ENCODE peak calls at places on chromosomes 4 and X, in ten cellular contexts. One of them, this sample, is unnamed.
A peak's percentile ranks its signal among the peaks of the same experiment; 100 is the strongest.

GRCh38 chr4:4182835-4183568 is 43.7 kb downstream of the OTOP1 start:
- DNase-seq in stimulated activated CD8-positive, alpha-beta memory T cell treated with anti-CD3 and anti-CD28 coated beads, Interleukin-4, amount 100 ng/mL, for 4 hours: no peak
- DNase-seq in MM.1S: peak; percentile 48
- DNase-seq in stimulated activated CD4-positive, alpha-beta T cell treated with anti-CD3 and anti-CD28 coated beads, Interleukin-15, amount 100 ng/mL, for 1 hour: no peak
- DNase-seq in KBM-7: peak; percentile 34
- DNase-seq in GM20000: peak; percentile 31
- DNase-seq in T-helper 9 cell: no peak
- DNase-seq in NAMALWA: peak; percentile 47
- DNase-seq in KG1: peak; percentile 6
- DNase-seq in psoas muscle: no peak
- DNase-seq in this sample: peak; percentile 0

GRCh38 chr4:145511913-145512522 is 30.4 kb downstream of the SMAD1 start:
- DNase-seq in stimulated activated CD8-positive, alpha-beta memory T cell treated with anti-CD3 and anti-CD28 coated beads, Interleukin-4, amount 100 ng/mL, for 4 hours: no peak
- DNase-seq in MM.1S: peak; percentile 20
- DNase-seq in stimulated activated CD4-positive, alpha-beta T cell treated with anti-CD3 and anti-CD28 coated beads, Interleukin-15, amount 100 ng/mL, for 1 hour: no peak
- DNase-seq in KBM-7: no peak
- DNase-seq in GM20000: no peak
- DNase-seq in T-helper 9 cell: no peak
- DNase-seq in NAMALWA: peak; percentile 60
- DNase-seq in KG1: no peak
- DNase-seq in psoas muscle: no peak
- DNase-seq in this sample: no peak

GRCh38 chrX:138763761-138764160 is 52.2 kb upstream of the FGF13 start:
- DNase-seq in stimulated activated CD8-positive, alpha-beta memory T cell treated with anti-CD3 and anti-CD28 coated beads, Interleukin-4, amount 100 ng/mL, for 4 hours: no peak
- DNase-seq in MM.1S: no peak
- DNase-seq in stimulated activated CD4-positive, alpha-beta T cell treated with anti-CD3 and anti-CD28 coated beads, Interleukin-15, amount 100 ng/mL, for 1 hour: no peak
- DNase-seq in KBM-7: no peak
- DNase-seq in GM20000: no peak
- DNase-seq in T-helper 9 cell: no peak
- DNase-seq in NAMALWA: no peak
- DNase-seq in KG1: no peak
- DNase-seq in psoas muscle: no peak
- DNase-seq in this sample: no peak

GRCh38 chrX:44020693-44021092 is 47.5 kb upstream of the NDP start:
- DNase-seq in stimulated activated CD8-positive, alpha-beta memory T cell treated with anti-CD3 and anti-CD28 coated beads, Interleukin-4, amount 100 ng/mL, for 4 hours: no peak
- DNase-seq in MM.1S: no peak
- DNase-seq in stimulated activated CD4-positive, alpha-beta T cell treated with anti-CD3 and anti-CD28 coated beads, Interleukin-15, amount 100 ng/mL, for 1 hour: no peak
- DNase-seq in KBM-7: no peak
- DNase-seq in GM20000: no peak
- DNase-seq in T-helper 9 cell: no peak
- DNase-seq in NAMALWA: no peak
- DNase-seq in KG1: no peak
- DNase-seq in psoas muscle: no peak
- DNase-seq in this sample: no peak

GRCh38 chrX:133910539-133910938 is 74.9 kb downstream of the GPC3 start:
- DNase-seq in stimulated activated CD8-positive, alpha-beta memory T cell treated with anti-CD3 and anti-CD28 coated beads, Interleukin-4, amount 100 ng/mL, for 4 hours: no peak
- DNase-seq in MM.1S: no peak
- DNase-seq in stimulated activated CD4-positive, alpha-beta T cell treated with anti-CD3 and anti-CD28 coated beads, Interleukin-15, amount 100 ng/mL, for 1 hour: no peak
- DNase-seq in KBM-7: no peak
- DNase-seq in GM20000: no peak
- DNase-seq in T-helper 9 cell: no peak
- DNase-seq in NAMALWA: no peak
- DNase-seq in KG1: no peak
- DNase-seq in psoas muscle: no peak
- DNase-seq in this sample: no peak

GRCh38 chr4:122639181-122639580 is 18.3 kb upstream of the IL21 start:
- DNase-seq in stimulated activated CD8-positive, alpha-beta memory T cell treated with anti-CD3 and anti-CD28 coated beads, Interleukin-4, amount 100 ng/mL, for 4 hours: no peak
- DNase-seq in MM.1S: peak; percentile 18
- DNase-seq in stimulated activated CD4-positive, alpha-beta T cell treated with anti-CD3 and anti-CD28 coated beads, Interleukin-15, amount 100 ng/mL, for 1 hour: no peak
- DNase-seq in KBM-7: no peak
- DNase-seq in GM20000: no peak
- DNase-seq in T-helper 9 cell: no peak
- DNase-seq in NAMALWA: no peak
- DNase-seq in KG1: no peak
- DNase-seq in psoas muscle: no peak
- DNase-seq in this sample: no peak

GRCh38 chr4:108484187-108484586 is 136.2 kb upstream of the RPL34 start:
- DNase-seq in stimulated activated CD8-positive, alpha-beta memory T cell treated with anti-CD3 and anti-CD28 coated beads, Interleukin-4, amount 100 ng/mL, for 4 hours: no peak
- DNase-seq in MM.1S: no peak
- DNase-seq in stimulated activated CD4-positive, alpha-beta T cell treated with anti-CD3 and anti-CD28 coated beads, Interleukin-15, amount 100 ng/mL, for 1 hour: no peak
- DNase-seq in KBM-7: no peak
- DNase-seq in GM20000: no peak
- DNase-seq in T-helper 9 cell: no peak
- DNase-seq in NAMALWA: no peak
- DNase-seq in KG1: no peak
- DNase-seq in psoas muscle: no peak
- DNase-seq in this sample: no peak

GRCh38 chrX:24423960-24424359 is 41.1 kb upstream of the PDK3 start:
- DNase-seq in stimulated activated CD8-positive, alpha-beta memory T cell treated with anti-CD3 and anti-CD28 coated beads, Interleukin-4, amount 100 ng/mL, for 4 hours: no peak
- DNase-seq in MM.1S: no peak
- DNase-seq in stimulated activated CD4-positive, alpha-beta T cell treated with anti-CD3 and anti-CD28 coated beads, Interleukin-15, amount 100 ng/mL, for 1 hour: no peak
- DNase-seq in KBM-7: no peak
- DNase-seq in GM20000: no peak
- DNase-seq in T-helper 9 cell: no peak
- DNase-seq in NAMALWA: no peak
- DNase-seq in KG1: no peak
- DNase-seq in psoas muscle: no peak
- DNase-seq in this sample: no peak

GRCh38 chr4:56146956-56147355 is 198.2 kb downstream of the CEP135 start:
- DNase-seq in stimulated activated CD8-positive, alpha-beta memory T cell treated with anti-CD3 and anti-CD28 coated beads, Interleukin-4, amount 100 ng/mL, for 4 hours: no peak
- DNase-seq in MM.1S: no peak
- DNase-seq in stimulated activated CD4-positive, alpha-beta T cell treated with anti-CD3 and anti-CD28 coated beads, Interleukin-15, amount 100 ng/mL, for 1 hour: no peak
- DNase-seq in KBM-7: no peak
- DNase-seq in GM20000: no peak
- DNase-seq in T-helper 9 cell: no peak
- DNase-seq in NAMALWA: no peak
- DNase-seq in KG1: no peak
- DNase-seq in psoas muscle: no peak
- DNase-seq in this sample: no peak

GRCh38 chr4:28443371-28443770 is 1582.7 kb downstream of the STIM2 start:
- DNase-seq in stimulated activated CD8-positive, alpha-beta memory T cell treated with anti-CD3 and anti-CD28 coated beads, Interleukin-4, amount 100 ng/mL, for 4 hours: no peak
- DNase-seq in MM.1S: no peak
- DNase-seq in stimulated activated CD4-positive, alpha-beta T cell treated with anti-CD3 and anti-CD28 coated beads, Interleukin-15, amount 100 ng/mL, for 1 hour: no peak
- DNase-seq in KBM-7: no peak
- DNase-seq in GM20000: no peak
- DNase-seq in T-helper 9 cell: no peak
- DNase-seq in NAMALWA: no peak
- DNase-seq in KG1: no peak
- DNase-seq in psoas muscle: no peak
- DNase-seq in this sample: no peak

GRCh38 chr4:46123872-46124755 is at the start of gene GABRG1:
- DNase-seq in stimulated activated CD8-positive, alpha-beta memory T cell treated with anti-CD3 and anti-CD28 coated beads, Interleukin-4, amount 100 ng/mL, for 4 hours: no peak
- DNase-seq in MM.1S: no peak
- DNase-seq in stimulated activated CD4-positive, alpha-beta T cell treated with anti-CD3 and anti-CD28 coated beads, Interleukin-15, amount 100 ng/mL, for 1 hour: no peak
- DNase-seq in KBM-7: no peak
- DNase-seq in GM20000: no peak
- DNase-seq in T-helper 9 cell: no peak
- DNase-seq in NAMALWA: no peak
- DNase-seq in KG1: no peak
- DNase-seq in psoas muscle: no peak
- DNase-seq in this sample: no peak

GRCh38 chr4:164350086-164350485 is 403.8 kb upstream of the SMIM31 start:
- DNase-seq in stimulated activated CD8-positive, alpha-beta memory T cell treated with anti-CD3 and anti-CD28 coated beads, Interleukin-4, amount 100 ng/mL, for 4 hours: no peak
- DNase-seq in MM.1S: no peak
- DNase-seq in stimulated activated CD4-positive, alpha-beta T cell treated with anti-CD3 and anti-CD28 coated beads, Interleukin-15, amount 100 ng/mL, for 1 hour: no peak
- DNase-seq in KBM-7: no peak
- DNase-seq in GM20000: no peak
- DNase-seq in T-helper 9 cell: no peak
- DNase-seq in NAMALWA: no peak
- DNase-seq in KG1: no peak
- DNase-seq in psoas muscle: no peak
- DNase-seq in this sample: no peak

GRCh38 chrX:68934421-68934820 is 105.6 kb downstream of the EFNB1 start:
- DNase-seq in stimulated activated CD8-positive, alpha-beta memory T cell treated with anti-CD3 and anti-CD28 coated beads, Interleukin-4, amount 100 ng/mL, for 4 hours: no peak
- DNase-seq in MM.1S: no peak
- DNase-seq in stimulated activated CD4-positive, alpha-beta T cell treated with anti-CD3 and anti-CD28 coated beads, Interleukin-15, amount 100 ng/mL, for 1 hour: no peak
- DNase-seq in KBM-7: no peak
- DNase-seq in GM20000: no peak
- DNase-seq in T-helper 9 cell: no peak
- DNase-seq in NAMALWA: no peak
- DNase-seq in KG1: no peak
- DNase-seq in psoas muscle: no peak
- DNase-seq in this sample: no peak

GRCh38 chr4:154234576-154234975 is 257.0 kb downstream of the DCHS2 start:
- DNase-seq in stimulated activated CD8-positive, alpha-beta memory T cell treated with anti-CD3 and anti-CD28 coated beads, Interleukin-4, amount 100 ng/mL, for 4 hours: no peak
- DNase-seq in MM.1S: no peak
- DNase-seq in stimulated activated CD4-positive, alpha-beta T cell treated with anti-CD3 and anti-CD28 coated beads, Interleukin-15, amount 100 ng/mL, for 1 hour: no peak
- DNase-seq in KBM-7: no peak
- DNase-seq in GM20000: no peak
- DNase-seq in T-helper 9 cell: no peak
- DNase-seq in NAMALWA: no peak
- DNase-seq in KG1: no peak
- DNase-seq in psoas muscle: no peak
- DNase-seq in this sample: no peak

GRCh38 chrX:86946569-86946968 is 571.0 kb upstream of the KLHL4 start:
- DNase-seq in stimulated activated CD8-positive, alpha-beta memory T cell treated with anti-CD3 and anti-CD28 coated beads, Interleukin-4, amount 100 ng/mL, for 4 hours: no peak
- DNase-seq in MM.1S: peak; percentile 57
- DNase-seq in stimulated activated CD4-positive, alpha-beta T cell treated with anti-CD3 and anti-CD28 coated beads, Interleukin-15, amount 100 ng/mL, for 1 hour: no peak
- DNase-seq in KBM-7: peak; percentile 20
- DNase-seq in GM20000: peak; percentile 2
- DNase-seq in T-helper 9 cell: no peak
- DNase-seq in NAMALWA: peak; percentile 46
- DNase-seq in KG1: no peak
- DNase-seq in psoas muscle: no peak
- DNase-seq in this sample: no peak

GRCh38 chr4:145347684-145348083 is 134.0 kb upstream of the SMAD1 start:
- DNase-seq in stimulated activated CD8-positive, alpha-beta memory T cell treated with anti-CD3 and anti-CD28 coated beads, Interleukin-4, amount 100 ng/mL, for 4 hours: no peak
- DNase-seq in MM.1S: no peak
- DNase-seq in stimulated activated CD4-positive, alpha-beta T cell treated with anti-CD3 and anti-CD28 coated beads, Interleukin-15, amount 100 ng/mL, for 1 hour: no peak
- DNase-seq in KBM-7: no peak
- DNase-seq in GM20000: no peak
- DNase-seq in T-helper 9 cell: no peak
- DNase-seq in NAMALWA: no peak
- DNase-seq in KG1: no peak
- DNase-seq in psoas muscle: no peak
- DNase-seq in this sample: no peak

GRCh38 chr4:124529131-124529530 is 183.4 kb downstream of the ANKRD50 start:
- DNase-seq in stimulated activated CD8-positive, alpha-beta memory T cell treated with anti-CD3 and anti-CD28 coated beads, Interleukin-4, amount 100 ng/mL, for 4 hours: no peak
- DNase-seq in MM.1S: no peak
- DNase-seq in stimulated activated CD4-positive, alpha-beta T cell treated with anti-CD3 and anti-CD28 coated beads, Interleukin-15, amount 100 ng/mL, for 1 hour: no peak
- DNase-seq in KBM-7: no peak
- DNase-seq in GM20000: no peak
- DNase-seq in T-helper 9 cell: no peak
- DNase-seq in NAMALWA: no peak
- DNase-seq in KG1: no peak
- DNase-seq in psoas muscle: no peak
- DNase-seq in this sample: no peak

GRCh38 chrX:41824551-41824950 is 98.8 kb downstream of the CASK start:
- DNase-seq in stimulated activated CD8-positive, alpha-beta memory T cell treated with anti-CD3 and anti-CD28 coated beads, Interleukin-4, amount 100 ng/mL, for 4 hours: no peak
- DNase-seq in MM.1S: no peak
- DNase-seq in stimulated activated CD4-positive, alpha-beta T cell treated with anti-CD3 and anti-CD28 coated beads, Interleukin-15, amount 100 ng/mL, for 1 hour: no peak
- DNase-seq in KBM-7: no peak
- DNase-seq in GM20000: no peak
- DNase-seq in T-helper 9 cell: no peak
- DNase-seq in NAMALWA: no peak
- DNase-seq in KG1: no peak
- DNase-seq in psoas muscle: no peak
- DNase-seq in this sample: no peak

GRCh38 chr4:41436365-41437263 is 101.3 kb upstream of the LIMCH1 start:
- DNase-seq in stimulated activated CD8-positive, alpha-beta memory T cell treated with anti-CD3 and anti-CD28 coated beads, Interleukin-4, amount 100 ng/mL, for 4 hours: no peak
- DNase-seq in MM.1S: no peak
- DNase-seq in stimulated activated CD4-positive, alpha-beta T cell treated with anti-CD3 and anti-CD28 coated beads, Interleukin-15, amount 100 ng/mL, for 1 hour: no peak
- DNase-seq in KBM-7: no peak
- DNase-seq in GM20000: no peak
- DNase-seq in T-helper 9 cell: no peak
- DNase-seq in NAMALWA: no peak
- DNase-seq in KG1: no peak
- DNase-seq in psoas muscle: no peak
- DNase-seq in this sample: no peak

GRCh38 chrX:154730271-154730883 is 20.5 kb downstream of the GAB3 start:
- DNase-seq in stimulated activated CD8-positive, alpha-beta memory T cell treated with anti-CD3 and anti-CD28 coated beads, Interleukin-4, amount 100 ng/mL, for 4 hours: no peak
- DNase-seq in MM.1S: no peak
- DNase-seq in stimulated activated CD4-positive, alpha-beta T cell treated with anti-CD3 and anti-CD28 coated beads, Interleukin-15, amount 100 ng/mL, for 1 hour: no peak
- DNase-seq in KBM-7: no peak
- DNase-seq in GM20000: no peak
- DNase-seq in T-helper 9 cell: no peak
- DNase-seq in NAMALWA: no peak
- DNase-seq in KG1: no peak
- DNase-seq in psoas muscle: peak; percentile 25
- DNase-seq in this sample: no peak

GRCh38 chr4:77095101-77095826 is 19.5 kb upstream of the CCNI start:
- DNase-seq in stimulated activated CD8-positive, alpha-beta memory T cell treated with anti-CD3 and anti-CD28 coated beads, Interleukin-4, amount 100 ng/mL, for 4 hours: peak; percentile 40
- DNase-seq in MM.1S: peak; percentile 79
- DNase-seq in stimulated activated CD4-positive, alpha-beta T cell treated with anti-CD3 and anti-CD28 coated beads, Interleukin-15, amount 100 ng/mL, for 1 hour: peak; percentile 48
- DNase-seq in KBM-7: peak; percentile 77
- DNase-seq in GM20000: peak; percentile 75
- DNase-seq in T-helper 9 cell: peak; percentile 56
- DNase-seq in NAMALWA: no peak
- DNase-seq in KG1: peak; percentile 58
- DNase-seq in psoas muscle: peak; percentile 70
- DNase-seq in this sample: no peak

This sample was measured in CMK.